ENCODE peak calls at places on chromosomes 13 and 19, in four cellular contexts. One of them, this sample, is unnamed.

GRCh38 chr19:23699521-23699860 is 12.5 kb upstream of the ZNF675 start:
- DNase-seq in HepG2: no peak
- DNase-seq in GM12878: no peak
- DNase-seq in H1: no peak
- DNase-seq in this sample: no peak

GRCh38 chr13:22454586-22454985 is 726.2 kb upstream of the SGCG start:
- DNase-seq in HepG2: no peak
- DNase-seq in GM12878: no peak
- DNase-seq in H1: peak
- DNase-seq in this sample: no peak

GRCh38 chr19:22331521-22331920 is 45.3 kb downstream of the ZNF729 start:
- DNase-seq in HepG2: no peak
- DNase-seq in GM12878: no peak
- DNase-seq in H1: no peak
- DNase-seq in this sample: no peak

GRCh38 chr19:27892500-27892899 is 1320.5 kb downstream of the UQCRFS1 start:
- DNase-seq in HepG2: no peak
- DNase-seq in GM12878: no peak
- DNase-seq in H1: no peak
- DNase-seq in this sample: no peak

GRCh38 chr19:1361601-1362384 is 21.9 kb upstream of the NDUFS7 start:
- DNase-seq in HepG2: no peak
- DNase-seq in GM12878: no peak
- DNase-seq in H1: no peak
- DNase-seq in this sample: no peak

GRCh38 chr13:105159794-105160193 is 1375.7 kb downstream of the EFNB2 start:
- DNase-seq in HepG2: no peak
- DNase-seq in GM12878: no peak
- DNase-seq in H1: no peak
- DNase-seq in this sample: no peak

GRCh38 chr19:1837625-1838105 is 10.6 kb downstream of the REXO1 start:
- DNase-seq in HepG2: peak
- DNase-seq in GM12878: no peak
- DNase-seq in H1: no peak
- DNase-seq in this sample: no peak

GRCh38 chr19:7526093-7526929 is 3.9 kb downstream of the MCOLN1 start:
- DNase-seq in HepG2: no peak
- DNase-seq in GM12878: no peak
- DNase-seq in H1: no peak
- DNase-seq in this sample: no peak

GRCh38 chr13:38735655-38736440 is 49.0 kb downstream of the FREM2 start:
- DNase-seq in HepG2: no peak
- DNase-seq in GM12878: no peak
- DNase-seq in H1: no peak
- DNase-seq in this sample: no peak

GRCh38 chr19:23222998-23223652 is 27.1 kb downstream of the ZNF724 start:
- DNase-seq in HepG2: peak
- DNase-seq in GM12878: no peak
- DNase-seq in H1: no peak
- DNase-seq in this sample: no peak

GRCh38 chr13:85755123-85755522 is 44.1 kb downstream of the SLITRK6 start:
- DNase-seq in HepG2: no peak
- DNase-seq in GM12878: no peak
- DNase-seq in H1: no peak
- DNase-seq in this sample: no peak

GRCh38 chr13:33610471-33611015 is 207.4 kb upstream of the RFC3 start:
- DNase-seq in HepG2: peak
- DNase-seq in GM12878: no peak
- DNase-seq in H1: peak
- DNase-seq in this sample: no peak

GRCh38 chr13:100300213-100300612 is 211.3 kb downstream of the PCCA start:
- DNase-seq in HepG2: no peak
- DNase-seq in GM12878: no peak
- DNase-seq in H1: no peak
- DNase-seq in this sample: no peak

GRCh38 chr13:78317030-78317429 is 286.3 kb downstream of the POU4F1 start:
- DNase-seq in HepG2: no peak
- DNase-seq in GM12878: no peak
- DNase-seq in H1: no peak
- DNase-seq in this sample: no peak

GRCh38 chr13:78238911-78239310 is 320.3 kb upstream of the EDNRB start:
- DNase-seq in HepG2: no peak
- DNase-seq in GM12878: no peak
- DNase-seq in H1: no peak
- DNase-seq in this sample: no peak

GRCh38 chr13:53821632-53822031 is 793.0 kb downstream of the OLFM4 start:
- DNase-seq in HepG2: no peak
- DNase-seq in GM12878: no peak
- DNase-seq in H1: no peak
- DNase-seq in this sample: no peak

GRCh38 chr19:17052439-17052838 is 22.8 kb downstream of the HAUS8 start:
- DNase-seq in HepG2: no peak
- DNase-seq in GM12878: no peak
- DNase-seq in H1: no peak
- DNase-seq in this sample: peak

GRCh38 chr19:45177817-45178261 is at the start of gene TRAPPC6A:
- DNase-seq in HepG2: no peak
- DNase-seq in GM12878: no peak
- DNase-seq in H1: no peak
- DNase-seq in this sample: no peak

GRCh38 chr13:113804703-113805430 is 45.8 kb downstream of the TMEM255B start:
- DNase-seq in HepG2: no peak
- DNase-seq in GM12878: no peak
- DNase-seq in H1: no peak
- DNase-seq in this sample: no peak

GRCh38 chr13:113804017-113804702 is 45.1 kb downstream of the TMEM255B start:
- DNase-seq in HepG2: no peak
- DNase-seq in GM12878: no peak
- DNase-seq in H1: no peak
- DNase-seq in this sample: no peak

GRCh38 chr13:113802090-113802531 is 43.1 kb downstream of the TMEM255B start:
- DNase-seq in HepG2: peak
- DNase-seq in GM12878: no peak
- DNase-seq in H1: no peak
- DNase-seq in this sample: peak

GRCh38 chr13:113802761-113803160 is 43.7 kb downstream of the TMEM255B start:
- DNase-seq in HepG2: no peak
- DNase-seq in GM12878: no peak
- DNase-seq in H1: no peak
- DNase-seq in this sample: no peak

DNA sequence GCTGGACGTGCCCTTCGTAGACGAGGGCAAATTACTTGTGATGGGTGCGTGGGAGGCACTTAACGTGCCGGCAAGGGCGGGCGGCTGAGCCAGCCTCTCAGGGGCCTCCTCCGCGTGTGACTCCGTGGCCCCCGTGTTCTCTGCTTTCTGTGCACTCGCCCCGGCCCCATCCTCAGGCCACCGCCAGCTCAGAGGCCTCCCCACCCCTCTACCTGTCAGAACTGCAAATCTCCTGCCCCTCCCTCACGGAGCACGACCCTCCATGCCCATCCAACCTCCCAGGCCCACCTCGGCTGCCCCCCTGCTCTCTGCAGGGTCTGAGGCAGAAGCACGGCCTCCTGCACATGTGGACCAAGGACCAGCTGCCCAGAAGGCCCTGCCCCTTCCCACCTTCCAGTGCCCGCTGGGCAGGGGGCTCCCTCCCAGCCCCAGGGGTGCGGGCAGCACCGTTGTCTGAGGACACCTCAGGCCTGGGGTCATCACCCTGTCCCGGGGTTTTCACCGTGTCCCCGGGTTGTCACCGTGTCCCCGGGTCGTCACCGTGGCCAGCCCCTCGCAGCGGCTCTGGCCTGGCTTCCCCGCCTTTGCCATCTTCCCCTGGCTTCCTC is 44.5 kb downstream of the TMEM255B start:
- DNase-seq in HepG2: no peak
- DNase-seq in GM12878: no peak
- DNase-seq in H1: no peak
- DNase-seq in this sample: no peak
- TF ChIP-seq SUZ12 in HepG2: no peak
- TF ChIP-seq SUZ12 in GM12878: no peak
- TF ChIP-seq SUZ12 in H1: no peak
- TF ChIP-seq SUZ12 in this sample: no peak

GRCh38 chr13:49561064-49561410 is 24.3 kb downstream of the RCBTB1 start:
- DNase-seq in HepG2: peak
- DNase-seq in GM12878: no peak
- DNase-seq in H1: no peak
- DNase-seq in this sample: no peak
- H3K4me3 ChIP-seq in HepG2: no peak
- H3K4me3 ChIP-seq in GM12878: no peak
- H3K4me3 ChIP-seq in H1: no peak
- H3K4me3 ChIP-seq in this sample: no peak

GRCh38 chr13:113121928-113122420 is 625 bp upstream of the F10 start:
- DNase-seq in HepG2: no peak
- DNase-seq in GM12878: no peak
- DNase-seq in H1: no peak
- DNase-seq in this sample: no peak
- TF ChIP-seq SUZ12 in HepG2: no peak
- TF ChIP-seq SUZ12 in GM12878: no peak
- TF ChIP-seq SUZ12 in H1: no peak
- TF ChIP-seq SUZ12 in this sample: no peak

DNA sequence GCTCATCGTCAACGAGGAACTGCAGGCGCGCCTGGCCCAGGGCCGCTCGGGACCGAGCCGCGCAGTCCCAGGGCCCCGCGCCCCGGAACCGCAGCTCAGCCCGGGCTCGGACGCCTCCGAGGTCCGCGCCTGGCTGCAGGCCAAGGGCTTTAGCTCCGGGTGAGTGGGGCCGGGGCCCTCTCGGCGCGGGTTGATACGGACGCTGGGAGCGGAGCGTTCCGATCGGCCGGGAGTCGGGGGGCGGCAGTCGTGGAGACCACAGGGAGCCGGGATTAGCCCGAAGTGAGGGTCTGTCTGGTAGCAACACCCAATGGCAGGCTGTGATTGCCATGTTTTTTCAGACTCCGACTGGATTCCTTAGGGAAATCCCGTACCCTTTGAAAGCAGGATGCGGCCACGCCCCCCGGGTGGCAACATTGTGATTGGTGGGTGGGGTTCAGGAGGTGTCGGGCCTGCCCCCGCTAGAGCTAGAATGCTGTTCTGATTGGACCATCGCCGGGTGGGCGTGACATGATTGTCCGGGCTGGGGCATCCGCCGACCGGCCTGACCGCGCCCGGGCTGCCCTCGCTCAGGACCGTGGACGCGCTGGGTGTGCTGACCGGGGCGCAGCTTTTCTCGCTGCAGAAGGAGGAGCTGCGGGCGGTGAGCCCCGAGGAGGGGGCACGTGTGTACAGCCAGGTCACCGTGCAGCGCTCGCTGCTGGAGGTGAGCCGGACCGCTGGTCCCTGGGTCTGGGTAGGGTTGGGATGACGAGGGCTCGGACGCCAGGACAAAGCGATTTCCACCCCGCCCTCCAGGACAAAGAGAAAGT is 11.3 kb downstream of the EPS8L1 start:
- DNase-seq in HepG2: no peak
- DNase-seq in GM12878: no peak
- DNase-seq in H1: peak
- DNase-seq in this sample: peak
- H3K4me3 ChIP-seq in HepG2: no peak
- H3K4me3 ChIP-seq in GM12878: peak
- H3K4me3 ChIP-seq in H1: peak
- H3K4me3 ChIP-seq in this sample: peak

GRCh38 chr19:43534811-43535761 is 2.1 kb downstream of the ZNF575 start:
- DNase-seq in HepG2: peak
- DNase-seq in GM12878: no peak
- DNase-seq in H1: peak
- DNase-seq in this sample: no peak

GRCh38 chr19:43534305-43534612 is 1.3 kb downstream of the ZNF575 start:
- DNase-seq in HepG2: no peak
- DNase-seq in GM12878: no peak
- DNase-seq in H1: no peak
- DNase-seq in this sample: no peak

GRCh38 chr19:43532962-43533545 is at the start of gene ZNF575:
- DNase-seq in HepG2: peak
- DNase-seq in GM12878: peak
- DNase-seq in H1: peak
- DNase-seq in this sample: peak

GRCh38 chr19:43533546-43534304 is 737 bp downstream of the ZNF575 start:
- DNase-seq in HepG2: peak
- DNase-seq in GM12878: no peak
- DNase-seq in H1: peak
- DNase-seq in this sample: peak

DNA sequence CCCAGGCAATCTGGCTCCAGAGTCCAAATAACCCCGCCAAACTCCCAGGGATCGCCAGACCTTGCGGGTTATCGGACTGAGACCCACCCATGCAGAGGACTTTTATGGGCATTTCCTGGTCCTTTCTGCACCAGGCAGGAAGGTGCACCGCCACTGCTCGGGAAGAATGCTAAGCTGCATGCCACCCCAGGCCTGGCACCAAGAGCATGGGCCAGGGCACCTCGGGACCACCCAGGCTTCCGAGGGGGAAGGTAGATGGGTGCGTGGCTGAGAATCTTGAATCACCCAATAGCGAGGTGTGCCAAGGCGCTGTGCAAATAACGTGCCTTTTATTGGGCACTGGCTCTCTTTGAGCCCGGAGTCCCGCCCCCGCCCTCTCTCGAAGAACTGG is 422 bp upstream of the ZNF575 start:
- DNase-seq in HepG2: no peak
- DNase-seq in GM12878: no peak
- DNase-seq in H1: no peak
- DNase-seq in this sample: no peak
- TF ChIP-seq SUZ12 in HepG2: no peak
- TF ChIP-seq SUZ12 in GM12878: no peak
- TF ChIP-seq SUZ12 in H1: no peak
- TF ChIP-seq SUZ12 in this sample: no peak

DNA sequence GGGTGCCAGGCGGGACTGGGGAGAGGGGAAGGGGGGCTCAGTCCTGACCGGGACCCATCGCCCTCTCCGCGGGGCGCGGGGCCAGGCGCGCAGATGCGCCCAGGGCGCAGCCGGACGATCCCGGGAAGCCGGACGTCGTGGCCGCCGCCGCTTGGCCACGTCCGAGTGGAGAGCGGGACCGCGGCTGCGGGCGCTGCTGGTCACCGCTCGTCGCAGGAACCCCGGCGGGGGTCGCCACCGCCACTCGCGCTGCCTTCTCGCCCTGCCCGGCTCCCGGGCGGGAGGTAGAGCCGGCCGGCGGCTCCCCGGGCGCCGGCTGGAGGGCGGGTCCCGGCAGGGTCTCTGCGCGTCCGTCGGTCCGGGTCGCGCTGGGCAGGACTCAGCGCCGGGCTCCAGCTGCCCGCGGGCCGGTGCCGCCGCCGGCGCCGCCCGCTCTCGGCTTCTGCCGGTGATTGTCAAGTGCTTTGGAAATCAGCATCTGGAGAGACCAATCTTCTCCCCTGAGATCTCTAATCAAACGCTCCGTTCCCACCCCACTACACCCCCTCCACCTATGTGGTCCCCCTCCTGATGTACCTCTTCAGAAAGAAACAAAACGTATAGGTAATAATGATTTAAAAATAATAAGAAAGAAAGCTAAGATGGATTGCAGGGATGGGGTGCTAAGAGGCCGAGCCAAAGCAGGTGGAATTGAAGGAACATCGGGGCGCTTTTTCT is 464.4 kb downstream of the ITGBL1 start:
- DNase-seq in HepG2: no peak
- DNase-seq in GM12878: no peak
- DNase-seq in H1: no peak
- DNase-seq in this sample: no peak
- H3K4me3 ChIP-seq in HepG2: no peak
- H3K4me3 ChIP-seq in GM12878: no peak
- H3K4me3 ChIP-seq in H1: peak
- H3K4me3 ChIP-seq in this sample: peak